ENCODE peak calls at places on chromosomes 6 and 20, in four cellular contexts. X, R, Q and V are unnamed samples.

GRCh38 chr6:42222450-42222849 is 4.8 kb upstream of the MRPS10 start:
- DNase-seq in X (no peak), R (no peak), Q (no peak), V (peak; percentile 23)

GRCh38 chr6:53615633-53616449 is 49.7 kb downstream of the KLHL31 start:
- DNase-seq in X (no peak), Q (no peak), R (peak; percentile 28), V (peak; percentile 91)

GRCh38 chr6:26520088-26520839 is 17.9 kb upstream of the HMGN4 start:
- DNase-seq in X (no peak), R (no peak), Q (peak; percentile 75), V (no peak)

GRCh38 chr6:145213614-145214013 is 521.7 kb downstream of the EPM2A start:
- DNase-seq in Q (no peak), X (peak; percentile 7), R (no peak), V (no peak)

GRCh38 chr6:33768644-33769120 is 20.2 kb downstream of the LEMD2 start:
- DNase-seq in R (peak; percentile 88), Q (peak; percentile 82), X (no peak), V (peak; percentile 77)

GRCh38 chr6:140636698-140637402 is 1262.4 kb upstream of the CITED2 start:
- DNase-seq in Q (no peak), R (no peak), X (peak; percentile 21), V (no peak)

GRCh38 chr6:118377711-118378414 is 170.2 kb upstream of the PLN start:
- DNase-seq in Q (no peak), X (no peak), R (no peak), V (no peak)

GRCh38 chr6:30769088-30769852 is 24.9 kb upstream of the IER3 start:
- DNase-seq in Q (peak; percentile 94), R (peak; percentile 93), X (no peak), V (peak; percentile 98)

GRCh38 chr20:17542993-17543412 is 11.8 kb upstream of the BFSP1 start:
- DNase-seq in Q (peak; percentile 67), R (no peak), X (no peak), V (peak; percentile 83)

GRCh38 chr20:38260378-38261053 is at the start of gene KIAA1755:
- DNase-seq in R (peak; percentile 24), Q (no peak), X (no peak), V (no peak)

GRCh38 chr6:138957903-138958302 is 30.1 kb downstream of the REPS1 start:
- DNase-seq in Q (peak; percentile 53), R (no peak), X (no peak), V (no peak)

GRCh38 chr20:47079047-47079446 is 184.4 kb downstream of the EYA2 start:
- DNase-seq in X (no peak), R (no peak), Q (no peak), V (no peak)

GRCh38 chr6:8628063-8628462 is 192.7 kb upstream of the SLC35B3 start:
- DNase-seq in Q (no peak), X (no peak), R (no peak), V (no peak)

GRCh38 chr20:61170921-61171320 is 81.1 kb upstream of the CDH4 start:
- DNase-seq in Q (no peak), X (no peak), R (no peak), V (no peak)

GRCh38 chr6:13696226-13696625 is 15.4 kb downstream of the RANBP9 start:
- DNase-seq in Q (no peak), X (no peak), R (no peak), V (peak; percentile 90)

GRCh38 chr20:42639140-42639539 is 550.6 kb downstream of the PTPRT start:
- DNase-seq in R (no peak), Q (no peak), X (no peak), V (no peak)

GRCh38 chr20:50415031-50415515 is 95.1 kb upstream of the PTPN1 start:
- DNase-seq in Q (no peak), R (no peak), X (no peak), V (no peak)

GRCh38 chr20:14116037-14116436 is 120.7 kb downstream of the MACROD2 start:
- DNase-seq in Q (no peak), X (no peak), R (no peak), V (no peak)

GRCh38 chr6:27872634-27873028 is 39.6 kb downstream of the OR2B2 start:
- DNase-seq in R (no peak), Q (no peak), X (no peak), V (no peak)

GRCh38 chr20:47453167-47453782 is 48.4 kb upstream of the NCOA3 start:
- DNase-seq in R (no peak), Q (peak; percentile 39), X (peak; percentile 92), V (peak; percentile 93)

GRCh38 chr20:17969276-17969883 is 562 bp downstream of the MGME1 start:
- DNase-seq in Q (no peak), X (no peak), R (no peak), V (no peak)

GRCh38 chr6:130675072-130675471 is 152.1 kb upstream of the SMLR1 start:
- DNase-seq in Q (peak; percentile 29), R (no peak), X (no peak), V (peak; percentile 84)

GRCh38 chr6:13573669-13574110 is 711 bp upstream of the SIRT5 start:
- DNase-seq in R (peak; percentile 26), X (no peak), Q (peak; percentile 48), V (peak; percentile 46)

GRCh38 chr20:53852691-53853450 is 217.5 kb downstream of the BCAS1 start:
- DNase-seq in R (no peak), X (no peak), Q (no peak), V (no peak)

GRCh38 chr6:146545608-146546007 is 2.0 kb downstream of the RAB32 start:
- DNase-seq in R (no peak), Q (peak; percentile 13), X (no peak), V (peak; percentile 84)

GRCh38 chr20:37697314-37697713 is 3.5 kb downstream of the CTNNBL1 start:
- DNase-seq in R (no peak), X (peak; percentile 66), Q (no peak), V (no peak)

GRCh38 chr6:75673885-75674284 is 72.2 kb downstream of the SENP6 start:
- DNase-seq in X (no peak), Q (no peak), R (no peak), V (no peak)

GRCh38 chr20:10271470-10272219 is 53.0 kb downstream of the SNAP25 start:
- DNase-seq in R (no peak), Q (no peak), X (no peak), V (peak; percentile 19)

GRCh38 chr6:170050591-170051041 is 240.3 kb downstream of the DLL1 start:
- DNase-seq in Q (no peak), X (no peak), R (no peak), V (no peak)
- TF ChIP-seq FOS in Q (no peak), X (no peak), R (no peak), V (no peak)

DNA sequence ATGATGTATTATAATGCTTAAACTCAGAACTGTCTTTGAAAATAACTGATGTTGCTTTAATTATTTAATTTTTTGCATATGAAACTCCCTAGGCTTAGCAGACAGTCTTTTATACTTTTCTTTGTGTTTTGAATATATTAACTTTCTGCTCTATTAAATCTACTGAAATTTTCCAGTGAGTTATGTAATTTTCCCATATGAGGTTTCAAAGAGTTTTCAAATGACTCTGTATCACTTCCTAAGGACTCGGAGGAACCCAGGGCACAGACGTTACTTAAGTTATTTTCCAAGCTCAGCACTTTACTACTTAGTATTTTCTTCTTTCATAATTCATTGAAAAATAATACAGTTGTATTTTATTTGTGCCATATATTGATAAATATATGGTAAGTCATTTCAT is 122.6 kb downstream of the HS3ST5 start:
- DNase-seq in Q (no peak), X (no peak), R (no peak), V (no peak)
- TF ChIP-seq FOS in Q (no peak), X (no peak), R (no peak), V (no peak)

GRCh38 chr6:16271415-16271814 is 33.0 kb downstream of the GMPR start:
- DNase-seq in X (no peak), R (no peak), Q (no peak), V (no peak)
- TF ChIP-seq FOS in X (no peak), R (no peak), Q (no peak), V (no peak)

GRCh38 chr6:100838011-100838410 is 43.1 kb downstream of the ASCC3 start:
- DNase-seq in R (no peak), Q (no peak), X (no peak), V (no peak)

GRCh38 chr6:100839419-100839818 is 41.7 kb downstream of the ASCC3 start:
- DNase-seq in Q (no peak), R (no peak), X (no peak), V (no peak)

DNA sequence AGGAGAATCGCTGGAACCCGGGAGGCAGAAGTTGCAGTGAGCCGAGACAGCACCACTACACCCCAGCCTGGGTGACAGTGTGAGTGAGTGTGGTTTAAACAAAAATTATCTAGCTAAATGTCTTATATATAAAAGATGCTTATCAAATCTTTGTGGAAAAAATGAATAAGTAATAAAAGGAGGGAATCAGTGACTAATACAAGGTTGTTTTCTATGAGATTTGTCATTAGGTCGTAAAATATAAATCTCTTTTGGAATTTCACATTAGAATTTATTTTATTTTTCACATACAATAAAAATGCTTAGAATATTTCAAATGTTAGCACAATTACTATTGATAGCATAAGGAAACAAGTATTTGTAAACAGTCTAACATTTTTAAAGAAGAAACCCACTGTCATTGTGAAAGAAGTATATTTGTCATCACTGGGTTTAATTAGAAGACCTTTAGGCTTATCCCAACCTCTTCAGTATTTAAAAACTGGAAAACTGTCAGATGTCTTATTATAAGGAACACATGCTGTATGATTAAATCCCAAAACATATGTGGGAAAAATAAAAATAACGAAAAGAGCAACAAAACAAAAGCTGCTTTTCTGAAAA is 47.1 kb downstream of the ASCC3 start:
- DNase-seq in Q (no peak), R (no peak), X (no peak), V (no peak)
- TF ChIP-seq FOS in Q (no peak), R (no peak), X (no peak), V (no peak)

GRCh38 chr6:124798942-124799496 is 163.2 kb upstream of the RNF217 start:
- DNase-seq in R (no peak), Q (no peak), X (no peak), V (no peak)
- TF ChIP-seq FOS in R (no peak), Q (no peak), X (no peak), V (no peak)